ENCODE peak calls at places on chromosomes 2 and 18, in five cellular contexts. V is left ventricle myocardium inferior, W is astrocyte of the spinal cord, H is thoracic aorta, M is AG10803. S is an unnamed sample.
A peak's percentile ranks its signal among the peaks of the same experiment; 100 is the strongest.

GRCh38 chr2:143844986-143845385 is 674.9 kb downstream of the ZEB2 start:
- DNase-seq in M (peak; percentile 9), W (no peak), H (no peak), V (no peak), S (no peak)

GRCh38 chr2:206368933-206369569 is 74.3 kb upstream of the ADAM23 start:
- DNase-seq in M (no peak), V (no peak), W (no peak), H (no peak), S (no peak)

GRCh38 chr2:152445375-152445774 is 110.4 kb downstream of the FMNL2 start:
- DNase-seq in M (no peak), H (no peak), V (no peak), W (no peak), S (no peak)

GRCh38 chr2:131094655-131095281 is 1.5 kb upstream of the FAM168B start:
- DNase-seq in W (no peak), V (no peak), M (no peak), H (no peak), S (peak; percentile 27)

GRCh38 chr2:240024766-240025165 is 376 bp downstream of the NDUFA10 start:
- DNase-seq in V (no peak), W (no peak), H (no peak), M (no peak), S (peak; percentile 3)

GRCh38 chr2:135530313-135531230 is at the start of gene ZRANB3:
- DNase-seq in W (peak; percentile 99), V (peak; percentile 92), M (peak; percentile 97), H (peak; percentile 93), S (peak; percentile 98)

GRCh38 chr18:21163647-21164625 is 52.3 kb upstream of the ROCK1 start:
- DNase-seq in V (no peak), H (no peak), M (peak; percentile 93), W (peak; percentile 79), S (peak; percentile 94)

GRCh38 chr2:20050104-20050711 is 1.2 kb downstream of the LAPTM4A start:
- DNase-seq in W (peak; percentile 68), V (no peak), H (no peak), M (peak; percentile 65), S (peak; percentile 92)

GRCh38 chr2:101697794-101698418 is 399 bp downstream of the MAP4K4 start:
- DNase-seq in M (no peak), V (no peak), H (no peak), W (no peak), S (no peak)

GRCh38 chr2:239927424-239927981 is 97.6 kb downstream of the NDUFA10 start:
- DNase-seq in V (peak; percentile 14), M (peak; percentile 72), H (no peak), W (peak; percentile 84), S (peak; percentile 93)

GRCh38 chr2:73070651-73071451 is 661 bp downstream of the SFXN5 start:
- DNase-seq in V (peak; percentile 99), M (peak; percentile 96), W (peak; percentile 96), H (peak; percentile 93), S (peak; percentile 93)

GRCh38 chr2:73069855-73070650 is 1.5 kb downstream of the SFXN5 start:
- DNase-seq in V (no peak), W (peak; percentile 27), M (no peak), H (no peak), S (no peak)

GRCh38 chr2:73072416-73072815 is 904 bp upstream of the SFXN5 start:
- DNase-seq in H (no peak), W (peak; percentile 10), V (no peak), M (no peak), S (no peak)

GRCh38 chr2:73069041-73069854 is 2.3 kb downstream of the SFXN5 start:
- DNase-seq in W (peak; percentile 18), V (no peak), H (no peak), M (no peak), S (no peak)

DNA sequence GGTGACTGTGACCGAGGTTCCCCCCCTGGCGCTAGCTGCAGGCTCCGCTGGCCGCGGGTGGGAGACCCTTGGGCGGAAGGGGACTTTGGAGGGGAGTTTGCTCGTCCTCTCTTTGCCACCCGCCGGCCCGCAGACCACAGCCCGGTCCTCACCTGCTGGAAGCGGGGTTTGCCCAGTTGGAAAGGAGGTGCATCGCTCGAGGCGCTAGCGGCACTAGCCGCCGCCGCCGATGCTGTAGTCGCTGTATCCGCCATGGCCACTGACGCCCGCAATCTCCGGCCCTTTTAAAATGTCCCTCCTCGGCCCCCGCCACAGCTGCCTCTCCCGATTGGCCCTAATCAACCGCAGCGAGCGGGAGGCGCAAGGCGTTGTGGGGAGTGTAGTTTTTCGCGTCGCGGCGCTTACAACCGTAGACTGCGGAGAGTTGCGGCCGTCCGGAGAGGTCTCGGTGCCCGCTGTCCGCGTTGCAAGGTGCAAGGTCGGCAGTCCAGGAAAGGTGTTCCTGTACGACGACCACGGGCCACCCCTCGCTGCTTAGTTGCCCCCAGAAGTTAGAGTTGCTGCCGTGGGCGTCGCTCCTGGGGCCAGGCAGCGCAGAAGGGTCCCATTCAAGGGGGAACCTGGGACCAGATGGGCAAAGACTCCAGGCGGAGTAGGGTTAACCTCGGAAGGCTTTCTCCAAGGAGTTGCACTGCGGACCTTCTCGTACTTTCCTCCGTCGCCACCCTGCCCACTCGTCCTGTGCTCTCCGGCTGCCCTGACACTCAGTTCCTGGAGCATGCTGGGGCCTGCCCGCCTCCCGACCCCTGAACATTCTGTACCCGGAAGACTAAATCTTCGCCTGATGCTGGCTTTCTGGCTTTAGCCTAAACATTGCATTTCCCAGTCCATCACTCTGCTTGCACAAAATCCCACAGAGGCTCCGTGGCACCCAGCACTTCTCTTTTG is at the start of gene SFXN5:
- DNase-seq in H (peak; percentile 90), M (peak; percentile 90), W (peak; percentile 94), V (peak; percentile 97), S (peak; percentile 87)
- TF ChIP-seq CTCF in H (peak; percentile 40), M (peak; percentile 23), W (peak; percentile 2), V (peak; percentile 52), S (peak; percentile 14)

GRCh38 chr18:48947583-48947982 is 3.2 kb downstream of the SMAD7 start:
- DNase-seq in H (no peak), W (no peak), V (peak; percentile 55), M (no peak), S (no peak)
- H3K4me3 ChIP-seq in H (peak overlapping the region; percentile 96), W (peak overlapping the region; percentile 95), V (peak overlapping the region; percentile 94), M (peak overlapping the region; percentile 76), S (peak overlapping the region; percentile 69)

DNA sequence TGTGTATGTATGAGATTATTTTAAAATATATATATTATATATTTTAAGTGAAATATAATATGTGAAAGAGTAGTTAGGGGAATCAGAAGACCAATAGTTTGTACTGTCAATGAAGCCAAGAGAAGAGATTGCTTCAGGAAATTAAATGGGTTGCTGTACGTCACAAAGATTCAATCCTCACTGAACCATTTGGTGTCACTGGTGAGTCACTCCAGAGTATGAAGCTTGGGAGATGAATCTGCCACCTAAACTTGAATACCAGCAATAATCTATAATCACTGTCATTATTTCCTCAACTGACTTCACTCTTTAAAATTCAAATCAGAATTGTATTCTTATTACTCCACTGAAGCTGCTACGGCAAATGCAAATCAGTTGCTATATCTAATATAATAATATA is 41.9 kb upstream of the SCN9A start:
- DNase-seq in V (no peak), W (peak; percentile 54), M (peak; percentile 34), H (no peak), S (peak; percentile 75)
- TF ChIP-seq CTCF in V (peak; percentile 24), W (peak; percentile 19), M (no peak), H (no peak), S (no peak)

GRCh38 chr2:232522855-232523681 is 2.9 kb downstream of the PRSS56 start:
- DNase-seq in M (no peak), W (no peak), V (no peak), H (no peak), S (no peak)

GRCh38 chr2:232522014-232522854 is 2.0 kb downstream of the PRSS56 start:
- DNase-seq in H (no peak), V (peak; percentile 44), M (peak; percentile 11), W (no peak), S (peak; percentile 7)

GRCh38 chr2:232525199-232525598 is 761 bp upstream of the CHRND start:
- DNase-seq in M (no peak), W (no peak), H (no peak), V (no peak), S (no peak)

GRCh38 chr2:232524771-232525170 is 1.2 kb upstream of the CHRND start:
- DNase-seq in M (no peak), W (no peak), V (no peak), H (no peak), S (no peak)

DNA sequence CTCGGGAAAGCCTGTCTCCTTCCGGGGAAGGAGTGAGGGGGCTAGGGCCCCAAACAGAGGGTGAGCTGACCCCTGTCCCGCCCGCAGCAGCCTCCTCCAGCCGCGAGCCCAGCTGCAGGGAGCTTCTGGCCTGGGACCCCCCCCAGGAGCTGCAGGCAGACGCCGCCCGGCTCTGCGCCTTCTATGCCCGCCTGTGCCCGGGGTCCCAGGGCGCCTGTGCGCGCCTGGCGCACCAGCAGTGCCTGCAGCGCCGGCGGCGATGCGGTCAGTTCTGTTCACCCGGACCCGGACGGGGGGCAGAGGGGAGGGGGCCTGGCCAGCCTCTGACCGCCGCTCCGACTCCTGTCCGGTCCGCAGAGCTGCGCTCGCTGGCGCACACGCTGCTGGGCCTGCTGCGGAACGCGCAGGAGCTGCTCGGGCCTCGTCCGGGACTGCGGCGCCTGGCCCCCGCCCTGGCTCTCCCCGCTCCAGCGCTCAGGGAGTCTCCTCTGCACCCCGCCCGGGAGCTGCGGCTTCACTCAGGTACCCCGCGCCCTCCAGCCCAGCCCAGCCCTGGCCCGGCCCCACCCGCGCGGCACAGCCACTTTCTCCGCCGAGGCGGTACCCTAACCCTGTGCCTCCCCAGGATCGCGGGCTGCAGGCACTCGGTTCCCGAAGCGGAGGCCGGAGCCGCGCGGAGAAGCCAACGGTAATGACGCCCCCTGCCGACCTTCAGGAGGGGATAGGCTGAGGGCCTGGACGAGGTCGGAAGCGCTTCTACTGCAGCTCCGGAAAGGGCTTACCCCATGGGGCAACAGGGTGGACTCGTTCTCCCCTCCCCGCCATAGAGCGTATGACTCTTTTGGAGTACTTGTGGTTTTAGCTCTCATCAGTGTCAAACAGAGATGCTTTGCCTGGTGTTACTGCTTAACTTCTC is 2.0 kb upstream of the CHRND start:
- DNase-seq in H (no peak), V (no peak), M (peak; percentile 13), W (peak; percentile 9), S (peak; percentile 25)
- H3K4me3 ChIP-seq in H (peak overlapping the region; percentile 54), V (peak overlapping the region; percentile 64), M (no peak overlapping the region), W (no peak overlapping the region), S (no peak overlapping the region)

DNA sequence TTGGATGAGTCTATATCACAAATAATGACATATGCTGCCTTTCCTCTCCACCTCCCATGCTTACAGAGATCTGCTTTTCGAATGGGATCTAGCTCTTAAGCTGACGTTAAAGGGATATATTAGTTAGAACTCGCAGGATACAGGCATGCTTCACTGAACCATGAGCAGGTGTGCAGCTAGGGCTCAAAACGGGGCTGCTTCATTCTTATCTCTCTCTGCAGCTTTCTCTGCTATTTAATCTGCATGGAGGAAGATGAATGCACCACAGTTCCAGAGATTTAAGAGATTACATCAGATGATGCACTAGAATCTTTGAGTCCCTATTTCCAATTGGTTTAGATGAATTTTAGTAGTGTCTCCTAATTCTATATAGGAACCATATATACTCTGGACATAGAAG is 327.0 kb downstream of the RAD51AP2 start:
- DNase-seq in H (no peak), M (no peak), V (no peak), W (no peak), S (no peak)
- TF ChIP-seq CTCF in H (no peak), M (no peak), V (no peak), W (no peak), S (no peak)

GRCh38 chr2:180763249-180763989 is 217.0 kb upstream of the UBE2E3 start:
- DNase-seq in W (no peak), H (no peak), V (no peak), M (no peak), S (no peak)

GRCh38 chr2:180759631-180760030 is 220.8 kb upstream of the UBE2E3 start:
- DNase-seq in M (no peak), V (no peak), W (no peak), H (no peak), S (no peak)

GRCh38 chr2:180761224-180761623 is 219.2 kb upstream of the UBE2E3 start:
- DNase-seq in W (peak; percentile 71), M (peak; percentile 62), H (no peak), V (no peak), S (peak; percentile 85)
- H3K4me3 ChIP-seq in W (no peak overlapping the region), M (no peak overlapping the region), H (no peak overlapping the region), V (no peak overlapping the region), S (no peak overlapping the region)